ENCODE peak calls at places on chromosomes 1 and 21, in five cellular contexts. X is K562, Y is body of pancreas, F is A549, I is thyroid gland. V is an unnamed sample.

GRCh38 chr21:35254006-35254751 is 205.1 kb upstream of the RUNX1 start:
- DNase-seq in F (no peak), Y (no peak), I (no peak), X (no peak), V (no peak)

GRCh38 chr1:74506311-74506710 is 6.1 kb downstream of the LRRC53 start:
- DNase-seq in F (no peak), I (no peak), X (no peak), Y (no peak), V (no peak)

GRCh38 chr1:27971674-27972073 is 11.9 kb downstream of the XKR8 start:
- DNase-seq in F (no peak), X (no peak), Y (no peak), I (no peak), V (no peak)

GRCh38 chr1:75937034-75937433 is 4.8 kb upstream of the ASB17 start:
- DNase-seq in Y (no peak), I (no peak), X (no peak), F (no peak), V (no peak)

GRCh38 chr1:46517932-46518498 is 28.4 kb downstream of the DMBX1 start:
- DNase-seq in F (no peak), X (no peak), I (peak; percentile 34), Y (no peak), V (no peak)

GRCh38 chr1:203291201-203292096 is 13.9 kb upstream of the BTG2 start:
- DNase-seq in Y (peak; percentile 64), X (no peak), F (no peak), I (peak; percentile 79), V (no peak)

GRCh38 chr1:152752225-152752624 is 5.6 kb upstream of the KPRP start:
- DNase-seq in F (no peak), X (no peak), Y (no peak), I (no peak), V (no peak)

GRCh38 chr1:168135116-168135981 is 1.4 kb downstream of the GPR161 start:
- DNase-seq in F (no peak), Y (no peak), I (no peak), X (peak; percentile 39), V (no peak)

GRCh38 chr1:173212952-173213491 is 5.9 kb upstream of the TNFSF4 start:
- DNase-seq in Y (no peak), F (no peak), X (no peak), I (no peak), V (no peak)

GRCh38 chr21:37447288-37447936 is 80.8 kb downstream of the DYRK1A start:
- DNase-seq in Y (no peak), I (no peak), F (no peak), X (no peak), V (no peak)

GRCh38 chr1:178620584-178621475 is 104.2 kb upstream of the RALGPS2 start:
- DNase-seq in F (no peak), X (no peak), I (no peak), Y (no peak), V (no peak)

GRCh38 chr1:178619523-178619922 is 105.5 kb upstream of the RALGPS2 start:
- DNase-seq in I (no peak), F (no peak), Y (no peak), X (no peak), V (no peak)

GRCh38 chr1:178621822-178622221 is 103.2 kb upstream of the RALGPS2 start:
- DNase-seq in I (no peak), X (no peak), Y (no peak), F (no peak), V (no peak)

GRCh38 chr1:178614286-178614685 is 101.4 kb downstream of the TEX35 start:
- DNase-seq in I (no peak), Y (no peak), X (peak; percentile 11), F (no peak), V (no peak)

GRCh38 chr1:178619104-178619503 is 105.9 kb upstream of the RALGPS2 start:
- DNase-seq in F (no peak), I (no peak), X (no peak), Y (no peak), V (peak; percentile 15)
- TF ChIP-seq POLR2A in F (no peak), I (no peak), X (no peak), Y (no peak), V (no peak)

GRCh38 chr1:41727749-41728115 is 191.0 kb downstream of the HIVEP3 start:
- DNase-seq in F (no peak), X (no peak), Y (no peak), I (no peak), V (no peak)

GRCh38 chr1:41724248-41724647 is 194.5 kb downstream of the HIVEP3 start:
- DNase-seq in Y (no peak), F (no peak), X (no peak), I (no peak), V (no peak)

GRCh38 chr1:41728403-41729202 is 190.1 kb downstream of the HIVEP3 start:
- DNase-seq in Y (no peak), X (no peak), F (no peak), I (no peak), V (no peak)

GRCh38 chr1:41730806-41731205 is 187.9 kb downstream of the HIVEP3 start:
- DNase-seq in Y (no peak), I (no peak), F (no peak), X (no peak), V (no peak)

DNA sequence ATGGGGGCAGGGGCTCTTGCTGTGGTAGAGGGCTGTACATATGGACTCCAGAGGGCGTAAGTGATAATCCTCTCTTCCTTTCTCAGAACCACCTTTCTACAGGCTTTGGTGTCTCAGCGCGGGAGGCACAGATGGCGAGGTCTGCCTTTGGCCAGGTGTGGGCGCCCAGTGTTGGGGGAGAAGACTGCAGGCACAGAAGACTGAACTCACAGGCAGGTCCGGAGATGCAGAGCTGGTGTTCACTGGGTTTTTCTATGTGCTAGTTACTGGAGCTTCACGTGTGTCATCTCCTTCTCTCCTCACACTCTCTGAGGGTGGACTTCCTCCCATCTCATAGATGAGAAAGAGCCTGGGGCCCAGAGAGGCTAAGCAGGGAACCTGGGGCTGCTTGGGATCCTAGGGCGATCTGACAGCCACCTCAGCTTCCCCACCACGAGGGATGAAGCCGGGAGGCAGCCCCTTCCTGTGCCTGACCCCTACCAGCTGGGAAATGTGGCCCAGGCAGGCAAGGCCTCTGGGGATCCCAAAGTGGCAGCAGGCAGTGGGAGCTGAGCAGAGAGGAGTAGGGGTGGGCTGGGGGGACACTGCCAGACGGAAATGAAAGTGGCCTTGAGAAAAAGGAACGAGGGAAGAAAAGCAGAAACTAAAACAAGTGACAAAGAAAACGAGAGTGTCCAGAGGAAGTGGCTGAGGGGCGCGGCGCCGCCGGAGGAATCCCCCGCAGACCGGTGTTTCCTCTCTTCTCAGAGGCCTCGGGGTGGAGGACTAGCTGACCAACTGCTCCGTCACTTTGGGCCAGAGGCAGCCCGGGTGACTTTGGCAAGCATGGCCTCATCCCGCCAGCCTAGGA is 191.6 kb downstream of the HIVEP3 start:
- DNase-seq in X (peak; percentile 7), Y (peak; percentile 23), F (no peak), I (peak; percentile 16), V (no peak)
- TF ChIP-seq POLR2A in X (no peak), Y (no peak), F (no peak), I (no peak), V (no peak)

GRCh38 chr21:45539796-45540600 is 2.2 kb downstream of the SLC19A1 start:
- DNase-seq in I (peak; percentile 0), X (no peak), Y (no peak), F (no peak), V (no peak)

GRCh38 chr21:45540601-45540970 is 1.7 kb downstream of the SLC19A1 start:
- DNase-seq in X (no peak), F (no peak), Y (peak; percentile 5), I (no peak), V (no peak)

GRCh38 chr21:45542242-45542666 is at the start of gene SLC19A1:
- DNase-seq in I (peak; percentile 63), F (peak; percentile 77), X (peak; percentile 89), Y (peak; percentile 73), V (peak; percentile 75)

GRCh38 chr21:45542667-45543370 is 579 bp upstream of the SLC19A1 start:
- DNase-seq in X (no peak), Y (peak; percentile 23), I (no peak), F (no peak), V (no peak)

GRCh38 chr21:45541221-45542039 is 810 bp downstream of the SLC19A1 start:
- DNase-seq in I (peak; percentile 56), Y (peak; percentile 68), X (peak; percentile 90), F (peak; percentile 80), V (peak; percentile 79)
- TF ChIP-seq POLR2A in I (no peak), Y (no peak), X (peak; percentile 77), F (peak; percentile 41), V (no peak)

GRCh38 chr1:2023187-2023586 is 4.0 kb downstream of the GABRD start:
- DNase-seq in X (no peak), I (no peak), F (no peak), Y (no peak), V (no peak)
- TF ChIP-seq POLR2A in X (no peak), I (no peak), F (no peak), Y (no peak), V (no peak)

GRCh38 chr1:234870582-234870981 is 258.1 kb downstream of the TOMM20 start:
- DNase-seq in I (no peak), X (no peak), F (no peak), Y (no peak), V (no peak)
- TF ChIP-seq POLR2A in I (no peak), X (no peak), F (no peak), Y (no peak), V (no peak)

DNA sequence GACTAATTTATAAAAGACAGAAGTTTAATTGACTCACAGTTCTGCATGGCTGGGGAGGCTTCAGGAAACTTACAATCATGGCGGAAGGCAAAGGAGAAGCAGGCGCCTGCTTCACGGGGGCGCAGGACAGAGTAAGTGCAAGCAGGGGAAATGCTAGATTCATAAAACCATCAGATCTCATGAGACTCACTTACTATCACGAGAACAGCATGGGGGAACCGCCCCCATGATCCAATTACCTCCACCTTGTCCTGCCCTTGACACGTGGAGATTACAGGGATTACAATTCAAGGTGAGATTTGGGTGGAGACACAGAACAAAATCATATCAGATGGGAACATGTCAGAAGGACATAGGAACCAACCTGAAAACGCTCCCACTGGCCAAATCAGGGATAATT is 16.8 kb upstream of the ZNF362 start:
- DNase-seq in X (no peak), Y (no peak), I (no peak), F (no peak), V (no peak)
- TF ChIP-seq POLR2A in X (no peak), Y (no peak), I (no peak), F (no peak), V (no peak)

GRCh38 chr1:64598100-64598571 is 128.2 kb downstream of the CACHD1 start:
- DNase-seq in X (peak; percentile 14), I (peak; percentile 15), Y (no peak), F (peak; percentile 4), V (peak; percentile 40)
- TF ChIP-seq POLR2A in X (no peak), I (no peak), Y (no peak), F (no peak), V (no peak)